ENCODE peak calls at places on chromosomes 6 and 20, in four cellular contexts. B, D, W and U are unnamed samples.

GRCh38 chr20:20303742-20304141 is 64.2 kb upstream of the INSM1 start:
- DNase-seq in B (no peak), D (no peak), W (no peak), U (no peak)

GRCh38 chr20:48040491-48040890 is 255.2 kb upstream of the SULF2 start:
- DNase-seq in D (no peak), W (no peak), B (no peak), U (no peak)

GRCh38 chr6:2480267-2480966 is 235.0 kb upstream of the GMDS start:
- DNase-seq in B (no peak), D (no peak), W (no peak), U (no peak)

GRCh38 chr20:37388831-37389230 is 42.9 kb downstream of the SRC start:
- DNase-seq in D (no peak), W (no peak), B (no peak), U (no peak)

GRCh38 chr6:64217721-64218603 is 582.4 kb downstream of the PHF3 start:
- DNase-seq in W (no peak), B (no peak), D (no peak), U (no peak)

GRCh38 chr20:63945921-63946920 is 10.0 kb downstream of the UCKL1 start:
- DNase-seq in B (no peak), W (no peak), D (no peak), U (no peak)

GRCh38 chr6:142324111-142324510 is 22.3 kb downstream of the ADGRG6 start:
- DNase-seq in W (no peak), D (no peak), B (no peak), U (no peak)

GRCh38 chr20:11891081-11891826 is 26.4 kb upstream of the BTBD3 start:
- DNase-seq in W (peak), B (peak), D (peak), U (no peak)

GRCh38 chr20:1165941-1166340 is 18.8 kb downstream of the TMEM74B start:
- DNase-seq in D (no peak), B (no peak), W (no peak), U (no peak)

GRCh38 chr6:152695317-152696043 is 2.2 kb upstream of the MYCT1 start:
- DNase-seq in B (no peak), D (no peak), W (no peak), U (no peak)

GRCh38 chr6:134888316-134888715 is 61.6 kb downstream of the ALDH8A1 start:
- DNase-seq in D (no peak), B (no peak), W (no peak), U (no peak)

GRCh38 chr6:125858427-125859320 is 67.9 kb downstream of the NCOA7 start:
- DNase-seq in D (peak), W (peak), B (peak), U (peak)

GRCh38 chr20:40983898-40984297 is 44.7 kb upstream of the TOP1 start:
- DNase-seq in D (no peak), W (no peak), B (no peak), U (no peak)

GRCh38 chr6:20416567-20417345 is 15.1 kb downstream of the E2F3 start:
- DNase-seq in D (no peak), W (no peak), B (no peak), U (peak)

GRCh38 chr6:142867355-142867801 is 77.6 kb downstream of the HIVEP2 start:
- DNase-seq in D (no peak), W (no peak), B (no peak), U (no peak)

GRCh38 chr6:13709698-13710551 is 1.7 kb downstream of the RANBP9 start:
- DNase-seq in W (peak), D (peak), B (no peak), U (no peak)

GRCh38 chr6:143270026-143270425 is 180.5 kb downstream of the ADAT2 start:
- DNase-seq in B (no peak), W (no peak), D (no peak), U (no peak)

GRCh38 chr20:43831496-43832065 is 83.1 kb upstream of the TOX2 start:
- DNase-seq in D (no peak), B (no peak), W (no peak), U (no peak)

GRCh38 chr6:100704941-100705340 is 176.2 kb downstream of the ASCC3 start:
- DNase-seq in W (no peak), B (no peak), D (no peak), U (no peak)

GRCh38 chr20:47703748-47704147 is 81.5 kb downstream of the SULF2 start:
- DNase-seq in B (no peak), D (no peak), W (no peak), U (no peak)

GRCh38 chr20:25046181-25046641 is 11.7 kb downstream of the ACSS1 start:
- DNase-seq in W (no peak), D (peak), B (no peak), U (no peak)

GRCh38 chr6:132354517-132355167 is 46.6 kb downstream of the MOXD1 start:
- DNase-seq in B (no peak), D (no peak), W (no peak), U (no peak)

GRCh38 chr6:89984926-89985743 is 90.9 kb downstream of the GJA10 start:
- DNase-seq in B (no peak), W (peak), D (no peak), U (no peak)

GRCh38 chr6:110217255-110217654 is 37.0 kb downstream of the CDC40 start:
- DNase-seq in D (no peak), W (no peak), B (no peak), U (no peak)

GRCh38 chr6:111096246-111096645 is 8.9 kb downstream of the SLC16A10 start:
- DNase-seq in B (no peak), W (no peak), D (no peak), U (no peak)

GRCh38 chr6:38603966-38604365 is 35.8 kb downstream of the BTBD9 start:
- DNase-seq in W (no peak), D (no peak), B (no peak), U (no peak)

GRCh38 chr20:23659989-23660837 is 22.5 kb upstream of the CST3 start:
- DNase-seq in D (peak), B (no peak), W (peak), U (no peak)

GRCh38 chr6:66662196-66662595 is 955.2 kb upstream of the EYS start:
- DNase-seq in W (no peak), B (no peak), D (peak), U (no peak)

GRCh38 chr6:161367472-161367871 is 93.6 kb upstream of the AGPAT4 start:
- DNase-seq in D (peak), W (no peak), B (no peak), U (no peak)

GRCh38 chr20:24747015-24747712 is 201.9 kb upstream of the CST7 start:
- DNase-seq in W (no peak), B (no peak), D (no peak), U (no peak)

GRCh38 chr20:60036346-60037119 is 78.3 kb downstream of the CDH26 start:
- DNase-seq in D (no peak), B (no peak), W (no peak), U (no peak)

GRCh38 chr20:1327241-1327653 is 1.7 kb downstream of the SDCBP2 start:
- DNase-seq in D (no peak), W (no peak), B (no peak), U (no peak)

GRCh38 chr6:2203264-2203663 is 42.1 kb downstream of the GMDS start:
- DNase-seq in W (no peak), D (no peak), B (no peak), U (no peak)

GRCh38 chr20:32681175-32682084 is 7.7 kb upstream of the C20orf203 start:
- DNase-seq in W (peak), D (no peak), B (no peak), U (peak)

GRCh38 chr20:45836841-45837240 is 3.2 kb downstream of the SNX21 start:
- DNase-seq in D (no peak), B (no peak), W (peak), U (no peak)

GRCh38 chr20:2805682-2806350 is 5.4 kb upstream of the CPXM1 start:
- DNase-seq in W (no peak), D (no peak), B (no peak), U (peak)

GRCh38 chr20:21981179-21981578 is 275.7 kb downstream of the PAX1 start:
- DNase-seq in B (no peak), W (no peak), D (no peak), U (no peak)

GRCh38 chr20:21982559-21982958 is 277.1 kb downstream of the PAX1 start:
- DNase-seq in B (no peak), D (no peak), W (no peak), U (no peak)

GRCh38 chr20:21981607-21982344 is 276.3 kb downstream of the PAX1 start:
- DNase-seq in W (no peak), D (peak), B (no peak), U (no peak)
- TF ChIP-seq PHF8 in W (no peak), D (no peak), B (no peak), U (no peak)

GRCh38 chr20:58649288-58650180 is 1.5 kb upstream of the STX16 start:
- DNase-seq in D (no peak), B (no peak), W (no peak), U (no peak)

GRCh38 chr20:58647814-58648501 is 3.1 kb upstream of the STX16 start:
- DNase-seq in D (no peak), B (no peak), W (no peak), U (peak)

GRCh38 chr20:58645277-58645968 is 5.7 kb upstream of the STX16 start:
- DNase-seq in D (peak), W (no peak), B (no peak), U (peak)

GRCh38 chr20:58647162-58647813 is 3.8 kb upstream of the STX16 start:
- DNase-seq in B (no peak), W (no peak), D (no peak), U (no peak)

GRCh38 chr20:58646703-58647102 is 4.4 kb upstream of the STX16 start:
- DNase-seq in W (no peak), B (no peak), D (no peak), U (peak)
- TF ChIP-seq PHF8 in W (no peak), B (no peak), D (no peak), U (no peak)

GRCh38 chr6:156774872-156775405 is 2.2 kb upstream of the ARID1B start:
- DNase-seq in B (no peak), D (no peak), W (no peak), U (no peak)
- TF ChIP-seq PHF8 in B (no peak), D (no peak), W (no peak), U (no peak)

DNA sequence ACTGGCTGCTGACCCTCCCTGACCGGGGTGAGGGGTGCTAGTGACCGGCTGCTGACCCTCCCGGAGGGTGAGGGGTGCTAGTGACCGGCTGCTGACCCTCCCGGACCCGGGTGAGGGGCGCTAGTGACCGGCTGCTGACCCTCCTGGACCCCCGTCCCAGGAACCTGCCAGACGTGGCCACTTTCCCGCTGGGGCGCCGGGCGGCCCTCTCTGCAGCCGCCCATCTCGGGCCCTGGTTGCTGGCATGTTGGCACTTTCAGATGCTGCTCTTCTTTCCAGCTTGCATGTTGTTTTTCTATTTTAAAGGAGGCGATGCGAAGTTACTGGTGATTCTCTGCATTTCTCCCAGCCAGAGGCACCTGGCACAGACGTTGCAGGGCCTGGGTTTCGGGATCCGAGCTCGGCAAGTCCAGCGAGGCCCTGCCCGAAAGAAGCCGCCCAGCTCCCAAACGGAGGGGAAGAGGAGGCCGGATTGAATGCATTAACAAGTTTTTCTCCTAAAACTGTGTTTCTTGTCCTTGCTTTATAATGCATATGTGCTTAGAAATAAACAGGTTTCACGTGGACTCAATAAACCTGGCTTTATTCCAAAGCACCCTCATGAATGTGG is 34.4 kb downstream of the FRMD1 start:
- DNase-seq in B (no peak), D (no peak), W (no peak), U (no peak)
- TF ChIP-seq PHF8 in B (no peak), D (no peak), W (no peak), U (no peak)

GRCh38 chr6:34095741-34096140 is 50.1 kb downstream of the GRM4 start:
- DNase-seq in D (no peak), W (no peak), B (no peak), U (no peak)
- TF ChIP-seq PHF8 in D (no peak), W (no peak), B (no peak), U (no peak)